ENCODE peak calls at places on chromosomes 12 and 14, in four cellular contexts. F, Z, T and S are unnamed samples. For H3K4me1, the result is how much of the 10 kb centered on the place peaks cover.

GRCh38 chr12:110149104-110149660 is 25.0 kb downstream of the IFT81 start:
- DNase-seq in F (no peak), Z (no peak), T (no peak), S (no peak)

GRCh38 chr12:29782821-29783772 is 645 bp downstream of the TMTC1 start:
- DNase-seq in F (peak), Z (peak), T (peak), S (peak)

GRCh38 chr12:75683220-75683619 is 171.8 kb upstream of the KRR1 start:
- DNase-seq in F (no peak), Z (no peak), T (no peak), S (no peak)

GRCh38 chr14:67457782-67458181 is 30.7 kb downstream of the TMEM229B start:
- DNase-seq in F (no peak), Z (no peak), T (peak), S (no peak)

GRCh38 chr12:56293785-56294184 is 6.3 kb downstream of the CS start:
- DNase-seq in F (no peak), Z (no peak), T (no peak), S (no peak)

GRCh38 chr14:92676448-92677086 is 71.9 kb downstream of the LGMN start:
- DNase-seq in F (no peak), Z (no peak), T (no peak), S (no peak)

GRCh38 chr12:9721394-9722092 is 11.4 kb downstream of the CLECL1 start:
- DNase-seq in F (no peak), Z (no peak), T (no peak), S (no peak)

GRCh38 chr12:55060470-55060869 is 40.7 kb downstream of the NEUROD4 start:
- DNase-seq in F (peak), Z (no peak), T (peak), S (no peak)

GRCh38 chr14:76870146-76870545 is 43.9 kb downstream of the LRRC74A start:
- DNase-seq in F (no peak), Z (no peak), T (peak), S (no peak)

GRCh38 chr14:63204407-63205280 is at the start of gene RHOJ:
- DNase-seq in F (peak), Z (no peak), T (peak), S (no peak)

GRCh38 chr12:58860788-58861240 is 59.5 kb downstream of the LRIG3 start:
- DNase-seq in F (no peak), Z (no peak), T (no peak), S (no peak)

GRCh38 chr12:106114084-106115068 is 24.4 kb downstream of the NUAK1 start:
- DNase-seq in F (peak), Z (no peak), T (no peak), S (no peak)

GRCh38 chr12:64674367-64674922 is 64.2 kb downstream of the RASSF3 start:
- DNase-seq in F (no peak), Z (no peak), T (no peak), S (no peak)

GRCh38 chr12:47079365-47079893 is at the start of gene PCED1B:
- DNase-seq in F (peak), Z (peak), T (peak), S (no peak)

GRCh38 chr12:27303139-27304111 is 29.2 kb upstream of the BMAL2 start:
- DNase-seq in F (no peak), Z (no peak), T (no peak), S (no peak)

GRCh38 chr14:50010752-50011151 is 105.6 kb downstream of the VCPKMT start:
- DNase-seq in F (no peak), Z (no peak), T (no peak), S (no peak)

GRCh38 chr12:104938371-104938770 is 19.7 kb downstream of the SLC41A2 start:
- DNase-seq in F (no peak), Z (no peak), T (peak), S (no peak)

GRCh38 chr12:1608783-1609119 is 14.4 kb upstream of the FBXL14 start:
- DNase-seq in F (no peak), Z (no peak), T (no peak), S (no peak)

GRCh38 chr12:18827913-18828312 is 90.0 kb downstream of the CAPZA3 start:
- DNase-seq in F (no peak), Z (no peak), T (no peak), S (no peak)

GRCh38 chr12:69341328-69341727 is 6.9 kb upstream of the LYZ start:
- DNase-seq in F (peak), Z (no peak), T (no peak), S (no peak)

GRCh38 chr14:102795060-102795925 is 18.0 kb downstream of the TRAF3 start:
- DNase-seq in F (peak), Z (peak), T (peak), S (no peak)

GRCh38 chr12:91704446-91704845 is 441.2 kb downstream of the BTG1 start:
- DNase-seq in F (peak), Z (no peak), T (no peak), S (no peak)

GRCh38 chr12:27931390-27931789 is 41.1 kb downstream of the PTHLH start:
- DNase-seq in F (no peak), Z (no peak), T (no peak), S (no peak)

GRCh38 chr12:89163918-89164317 is 188.4 kb downstream of the DUSP6 start:
- DNase-seq in F (no peak), Z (no peak), T (peak), S (no peak)

GRCh38 chr12:67456281-67456918 is 187.2 kb downstream of the CAND1 start:
- DNase-seq in F (peak), Z (no peak), T (no peak), S (no peak)

GRCh38 chr12:90062799-90063198 is 354.2 kb upstream of the ATP2B1 start:
- DNase-seq in F (peak), Z (no peak), T (peak), S (no peak)

GRCh38 chr12:93050026-93050747 is 121.1 kb upstream of the EEA1 start:
- DNase-seq in F (peak), Z (no peak), T (peak), S (no peak)

GRCh38 chr12:91053951-91054715 is 3.7 kb downstream of the KERA start:
- DNase-seq in F (no peak), Z (peak), T (no peak), S (no peak)

GRCh38 chr14:41865894-41866293 is 259.2 kb downstream of the LRFN5 start:
- DNase-seq in F (no peak), Z (no peak), T (no peak), S (no peak)

GRCh38 chr12:109695961-109696461 is 17.6 kb upstream of the FAM222A start:
- DNase-seq in F (no peak), Z (no peak), T (no peak), S (no peak)

GRCh38 chr14:64915797-64916196 is 1.5 kb downstream of the CHURC1 start:
- DNase-seq in F (no peak), Z (no peak), T (no peak), S (no peak)

GRCh38 chr14:64920465-64920864 is 6.2 kb downstream of the CHURC1 start:
- DNase-seq in F (no peak), Z (no peak), T (no peak), S (no peak)

GRCh38 chr14:64919618-64920017 is 5.4 kb downstream of the CHURC1 start:
- DNase-seq in F (no peak), Z (no peak), T (peak), S (no peak)

GRCh38 chr14:64919215-64919614 is 5.0 kb downstream of the CHURC1 start:
- DNase-seq in F (no peak), Z (no peak), T (no peak), S (no peak)

GRCh38 chr14:64918216-64918615 is 4.0 kb downstream of the CHURC1 start:
- DNase-seq in F (no peak), Z (no peak), T (no peak), S (no peak)
- H3K4me3 ChIP-seq in F (no peak), Z (no peak), T (no peak), S (no peak)

GRCh38 chr14:68935761-68936209 is 43.3 kb downstream of the ACTN1 start:
- DNase-seq in F (peak), Z (no peak), T (peak), S (no peak)

GRCh38 chr14:68938515-68939423 is 40.3 kb downstream of the ACTN1 start:
- DNase-seq in F (no peak), Z (peak), T (peak), S (no peak)

GRCh38 chr14:68937790-68938514 is 41.1 kb downstream of the ACTN1 start:
- DNase-seq in F (peak), Z (peak), T (peak), S (no peak)

GRCh38 chr14:68936476-68936875 is 42.6 kb downstream of the ACTN1 start:
- DNase-seq in F (no peak), Z (no peak), T (no peak), S (no peak)

GRCh38 chr14:68936980-68937379 is 42.1 kb downstream of the ACTN1 start:
- DNase-seq in F (no peak), Z (no peak), T (peak), S (no peak)
- H3K4me1 ChIP-seq in F (half or more), Z (under half), T (under half), S (under half)

GRCh38 chr12:132492522-132492921 is 2.6 kb downstream of the FBRSL1 start:
- DNase-seq in F (no peak), Z (no peak), T (no peak), S (no peak)
- H3K9ac ChIP-seq in F (no peak), Z (no peak), T (no peak), S (peak)

GRCh38 chr14:22547948-22548750 is 40.9 kb downstream of the DAD1 start:
- DNase-seq in F (no peak), Z (no peak), T (no peak), S (no peak)
- H3K4me3 ChIP-seq in F (no peak), Z (no peak), T (no peak), S (no peak)

GRCh38 chr12:6229823-6230222 is 29.6 kb downstream of the CD9 start:
- DNase-seq in F (peak), Z (peak), T (no peak), S (no peak)
- H3K4me1 ChIP-seq in F (half or more), Z (half or more), T (under half), S (under half)

DNA sequence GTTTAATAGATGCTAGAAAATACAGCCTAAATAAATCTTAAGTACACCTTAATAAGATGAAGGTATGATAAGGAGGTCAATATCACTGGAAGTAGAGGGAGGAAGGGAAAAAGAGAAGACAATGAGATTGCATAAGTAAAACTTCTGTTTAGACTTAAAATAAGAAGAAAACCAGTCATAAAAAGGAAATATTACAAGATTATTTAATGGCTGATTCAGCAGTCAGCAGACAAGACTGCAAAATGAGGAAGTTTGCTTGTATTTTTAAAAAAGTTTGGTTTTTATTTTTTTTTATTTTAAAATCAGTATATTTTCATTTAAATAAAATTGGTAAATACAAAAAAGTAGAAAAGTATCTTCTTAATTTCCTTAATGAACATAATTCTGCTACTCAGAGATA is 3.2 kb downstream of the SLC38A6 start:
- DNase-seq in F (no peak), Z (no peak), T (no peak), S (no peak)
- H3K9ac ChIP-seq in F (no peak), Z (no peak), T (no peak), S (no peak)

DNA sequence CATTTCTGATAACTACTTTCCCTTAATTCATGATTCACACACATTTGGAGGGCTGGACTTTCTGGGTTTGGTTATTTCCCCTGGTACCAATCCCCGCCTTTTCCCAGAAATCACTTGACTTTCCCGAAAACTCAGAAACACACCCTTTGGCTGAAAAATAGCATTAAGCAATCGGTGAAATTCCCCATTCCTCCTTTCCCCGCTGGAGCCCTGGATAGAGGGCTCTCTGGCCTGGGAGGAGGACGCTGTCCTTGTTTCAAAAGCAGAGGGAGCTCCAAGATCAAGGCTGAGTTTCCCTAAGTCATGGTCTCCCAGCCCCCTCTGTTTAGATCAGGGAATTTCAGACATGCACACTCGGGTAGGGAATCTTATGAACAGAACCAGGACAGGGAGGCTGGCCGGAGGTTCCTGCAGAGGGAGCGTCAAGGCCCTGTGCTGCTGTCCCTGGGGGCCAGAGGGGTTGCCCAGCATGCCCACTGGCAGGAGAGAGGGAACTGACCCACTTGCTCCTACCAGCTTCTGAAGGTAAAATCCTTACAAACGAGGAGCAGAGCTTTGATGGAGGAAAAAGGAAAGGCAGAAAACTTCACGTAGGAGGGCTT is at the start of gene C1S:
- DNase-seq in F (peak), Z (peak), T (peak), S (peak)
- H3K4me3 ChIP-seq in F (no peak), Z (peak), T (no peak), S (no peak)